ENCODE peak calls at places on chromosome 17, in seven cellular contexts. One of them, this sample, is unnamed.

GRCh38 chr17:30093463-30094147 is 23.0 kb upstream of the NSRP1 start:
- DNase-seq in nephron progenitor cell: peak; percentile 67
- DNase-seq in kidney: no peak
- DNase-seq in AG09309: no peak
- DNase-seq in transverse colon: peak; percentile 22
- DNase-seq in A549: peak; percentile 94
- DNase-seq in sigmoid colon: no peak
- DNase-seq in this sample: peak; percentile 81

GRCh38 chr17:17913695-17914332 is 58.4 kb downstream of the TOM1L2 start:
- DNase-seq in nephron progenitor cell: peak; percentile 67
- DNase-seq in kidney: peak; percentile 90
- DNase-seq in AG09309: peak; percentile 79
- DNase-seq in transverse colon: peak; percentile 88
- DNase-seq in A549: peak; percentile 97
- DNase-seq in sigmoid colon: peak; percentile 92
- DNase-seq in this sample: no peak

GRCh38 chr17:53607475-53607874 is 215.3 kb upstream of the KIF2B start:
- DNase-seq in nephron progenitor cell: no peak
- DNase-seq in kidney: no peak
- DNase-seq in AG09309: no peak
- DNase-seq in transverse colon: no peak
- DNase-seq in A549: no peak
- DNase-seq in sigmoid colon: no peak
- DNase-seq in this sample: no peak

GRCh38 chr17:16013943-16014407 is 14.4 kb downstream of the TTC19 start:
- DNase-seq in nephron progenitor cell: no peak
- DNase-seq in kidney: no peak
- DNase-seq in AG09309: peak; percentile 21
- DNase-seq in transverse colon: no peak
- DNase-seq in A549: peak; percentile 48
- DNase-seq in sigmoid colon: no peak
- DNase-seq in this sample: peak; percentile 43

GRCh38 chr17:15451681-15452080 is 15.7 kb downstream of the CDRT4 start:
- DNase-seq in nephron progenitor cell: no peak
- DNase-seq in kidney: no peak
- DNase-seq in AG09309: no peak
- DNase-seq in transverse colon: no peak
- DNase-seq in A549: no peak
- DNase-seq in sigmoid colon: no peak
- DNase-seq in this sample: no peak

GRCh38 chr17:75459246-75459589 is 2.8 kb downstream of the TMEM94 start:
- DNase-seq in nephron progenitor cell: no peak
- DNase-seq in kidney: no peak
- DNase-seq in AG09309: no peak
- DNase-seq in transverse colon: peak; percentile 37
- DNase-seq in A549: no peak
- DNase-seq in sigmoid colon: no peak
- DNase-seq in this sample: no peak

GRCh38 chr17:81535480-81536298 is 7.5 kb downstream of the FSCN2 start:
- DNase-seq in nephron progenitor cell: no peak
- DNase-seq in kidney: no peak
- DNase-seq in AG09309: no peak
- DNase-seq in transverse colon: no peak
- DNase-seq in A549: no peak
- DNase-seq in sigmoid colon: no peak
- DNase-seq in this sample: no peak

GRCh38 chr17:31052187-31052889 is 42.4 kb upstream of the NF1 start:
- DNase-seq in nephron progenitor cell: no peak
- DNase-seq in kidney: no peak
- DNase-seq in AG09309: peak; percentile 90
- DNase-seq in transverse colon: no peak
- DNase-seq in A549: no peak
- DNase-seq in sigmoid colon: peak; percentile 86
- DNase-seq in this sample: no peak

GRCh38 chr17:17636456-17636855 is 44.8 kb upstream of the RAI1 start:
- DNase-seq in nephron progenitor cell: no peak
- DNase-seq in kidney: peak; percentile 5
- DNase-seq in AG09309: no peak
- DNase-seq in transverse colon: no peak
- DNase-seq in A549: no peak
- DNase-seq in sigmoid colon: no peak
- DNase-seq in this sample: no peak

GRCh38 chr17:40563371-40564052 is 1.8 kb downstream of the CCR7 start:
- DNase-seq in nephron progenitor cell: no peak
- DNase-seq in kidney: no peak
- DNase-seq in AG09309: no peak
- DNase-seq in transverse colon: no peak
- DNase-seq in A549: no peak
- DNase-seq in sigmoid colon: no peak
- DNase-seq in this sample: no peak

GRCh38 chr17:69245617-69246016 is 17.0 kb upstream of the ABCA10 start:
- DNase-seq in nephron progenitor cell: no peak
- DNase-seq in kidney: no peak
- DNase-seq in AG09309: no peak
- DNase-seq in transverse colon: no peak
- DNase-seq in A549: no peak
- DNase-seq in sigmoid colon: no peak
- DNase-seq in this sample: no peak

GRCh38 chr17:72150632-72151460 is 30.0 kb downstream of the SOX9 start:
- DNase-seq in nephron progenitor cell: no peak
- DNase-seq in kidney: no peak
- DNase-seq in AG09309: no peak
- DNase-seq in transverse colon: no peak
- DNase-seq in A549: peak; percentile 71
- DNase-seq in sigmoid colon: no peak
- DNase-seq in this sample: no peak

GRCh38 chr17:60106377-60107059 is 27.8 kb upstream of the HEATR6 start:
- DNase-seq in nephron progenitor cell: no peak
- DNase-seq in kidney: no peak
- DNase-seq in AG09309: no peak
- DNase-seq in transverse colon: no peak
- DNase-seq in A549: no peak
- DNase-seq in sigmoid colon: no peak
- DNase-seq in this sample: no peak

GRCh38 chr17:58556833-58557250 is 42.4 kb upstream of the MTMR4 start:
- DNase-seq in nephron progenitor cell: no peak
- DNase-seq in kidney: no peak
- DNase-seq in AG09309: no peak
- DNase-seq in transverse colon: no peak
- DNase-seq in A549: no peak
- DNase-seq in sigmoid colon: no peak
- DNase-seq in this sample: no peak

GRCh38 chr17:32487460-32488176 is 825 bp downstream of the CDK5R1 start:
- DNase-seq in nephron progenitor cell: peak; percentile 55
- DNase-seq in kidney: peak; percentile 85
- DNase-seq in AG09309: no peak
- DNase-seq in transverse colon: no peak
- DNase-seq in A549: no peak
- DNase-seq in sigmoid colon: no peak
- DNase-seq in this sample: no peak

GRCh38 chr17:45782889-45783592 is 1.1 kb upstream of the CRHR1 start:
- DNase-seq in nephron progenitor cell: peak; percentile 88
- DNase-seq in kidney: no peak
- DNase-seq in AG09309: no peak
- DNase-seq in transverse colon: no peak
- DNase-seq in A549: peak; percentile 76
- DNase-seq in sigmoid colon: no peak
- DNase-seq in this sample: peak; percentile 83

GRCh38 chr17:81387235-81388060 is 7.8 kb upstream of the BAHCC1 start:
- DNase-seq in nephron progenitor cell: peak; percentile 86
- DNase-seq in kidney: peak; percentile 91
- DNase-seq in AG09309: no peak
- DNase-seq in transverse colon: peak; percentile 76
- DNase-seq in A549: peak; percentile 61
- DNase-seq in sigmoid colon: peak; percentile 84
- DNase-seq in this sample: no peak

GRCh38 chr17:38584350-38584925 is 21.3 kb downstream of the SRCIN1 start:
- DNase-seq in nephron progenitor cell: peak; percentile 76
- DNase-seq in kidney: peak; percentile 90
- DNase-seq in AG09309: no peak
- DNase-seq in transverse colon: peak; percentile 73
- DNase-seq in A549: peak; percentile 92
- DNase-seq in sigmoid colon: peak; percentile 78
- DNase-seq in this sample: peak; percentile 78

GRCh38 chr17:59329558-59330313 is 1.7 kb upstream of the YPEL2 start:
- DNase-seq in nephron progenitor cell: peak; percentile 63
- DNase-seq in kidney: no peak
- DNase-seq in AG09309: peak; percentile 63
- DNase-seq in transverse colon: peak; percentile 66
- DNase-seq in A549: peak; percentile 83
- DNase-seq in sigmoid colon: peak; percentile 86
- DNase-seq in this sample: peak; percentile 59

GRCh38 chr17:17313350-17313991 is 10.3 kb downstream of the NT5M start:
- DNase-seq in nephron progenitor cell: peak; percentile 38
- DNase-seq in kidney: peak; percentile 78
- DNase-seq in AG09309: no peak
- DNase-seq in transverse colon: peak; percentile 70
- DNase-seq in A549: peak; percentile 85
- DNase-seq in sigmoid colon: peak; percentile 55
- DNase-seq in this sample: peak; percentile 48

GRCh38 chr17:82837586-82838320 is 2.1 kb downstream of the ZNF750 start:
- DNase-seq in nephron progenitor cell: no peak
- DNase-seq in kidney: no peak
- DNase-seq in AG09309: no peak
- DNase-seq in transverse colon: peak; percentile 65
- DNase-seq in A549: no peak
- DNase-seq in sigmoid colon: peak; percentile 28
- DNase-seq in this sample: no peak

GRCh38 chr17:28193241-28193640 is 125.8 kb upstream of the TMEM97 start:
- DNase-seq in nephron progenitor cell: no peak
- DNase-seq in kidney: no peak
- DNase-seq in AG09309: no peak
- DNase-seq in transverse colon: peak; percentile 21
- DNase-seq in A549: no peak
- DNase-seq in sigmoid colon: peak; percentile 71
- DNase-seq in this sample: no peak
- TF ChIP-seq CTCF in nephron progenitor cell: no peak
- TF ChIP-seq CTCF in kidney: no peak
- TF ChIP-seq CTCF in AG09309: no peak
- TF ChIP-seq CTCF in transverse colon: no peak
- TF ChIP-seq CTCF in A549: no peak
- TF ChIP-seq CTCF in sigmoid colon: no peak
- TF ChIP-seq CTCF in this sample: no peak

GRCh38 chr17:5793899-5794298 is 209.6 kb upstream of the NLRP1 start:
- DNase-seq in nephron progenitor cell: no peak
- DNase-seq in kidney: no peak
- DNase-seq in AG09309: no peak
- DNase-seq in transverse colon: no peak
- DNase-seq in A549: no peak
- DNase-seq in sigmoid colon: no peak
- DNase-seq in this sample: peak; percentile 41

GRCh38 chr17:5797447-5797846 is 213.1 kb upstream of the NLRP1 start:
- DNase-seq in nephron progenitor cell: no peak
- DNase-seq in kidney: no peak
- DNase-seq in AG09309: no peak
- DNase-seq in transverse colon: no peak
- DNase-seq in A549: no peak
- DNase-seq in sigmoid colon: no peak
- DNase-seq in this sample: no peak

GRCh38 chr17:5794881-5795486 is 210.7 kb upstream of the NLRP1 start:
- DNase-seq in nephron progenitor cell: no peak
- DNase-seq in kidney: no peak
- DNase-seq in AG09309: no peak
- DNase-seq in transverse colon: no peak
- DNase-seq in A549: no peak
- DNase-seq in sigmoid colon: no peak
- DNase-seq in this sample: no peak

GRCh38 chr17:5789443-5789842 is 205.1 kb upstream of the NLRP1 start:
- DNase-seq in nephron progenitor cell: peak; percentile 41
- DNase-seq in kidney: no peak
- DNase-seq in AG09309: no peak
- DNase-seq in transverse colon: no peak
- DNase-seq in A549: no peak
- DNase-seq in sigmoid colon: no peak
- DNase-seq in this sample: no peak

DNA sequence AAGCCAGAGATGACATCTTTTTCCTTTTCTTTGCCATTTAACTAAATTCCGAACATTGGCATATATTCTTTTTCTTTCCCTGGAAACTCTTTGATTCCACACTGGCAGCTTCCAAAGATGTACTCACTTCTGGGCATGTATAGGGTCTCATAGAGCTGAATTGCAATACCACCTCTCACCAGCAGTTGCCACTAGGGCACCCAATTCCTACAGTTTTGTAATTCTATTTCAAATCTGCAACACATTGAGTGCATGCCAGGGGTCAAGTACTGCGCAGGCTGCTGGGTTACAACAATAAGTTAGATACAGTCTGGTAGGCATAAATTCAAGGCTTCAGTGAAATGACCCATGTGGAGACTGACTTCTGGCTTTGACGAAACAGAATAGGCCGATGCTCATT is 208.8 kb upstream of the NLRP1 start:
- DNase-seq in nephron progenitor cell: no peak
- DNase-seq in kidney: no peak
- DNase-seq in AG09309: no peak
- DNase-seq in transverse colon: no peak
- DNase-seq in A549: no peak
- DNase-seq in sigmoid colon: no peak
- DNase-seq in this sample: no peak
- TF ChIP-seq CTCF in nephron progenitor cell: no peak
- TF ChIP-seq CTCF in kidney: no peak
- TF ChIP-seq CTCF in AG09309: no peak
- TF ChIP-seq CTCF in transverse colon: no peak
- TF ChIP-seq CTCF in A549: no peak
- TF ChIP-seq CTCF in sigmoid colon: no peak
- TF ChIP-seq CTCF in this sample: peak; percentile 63

GRCh38 chr17:37489197-37490001 is at the start of gene DUSP14:
- DNase-seq in nephron progenitor cell: peak; percentile 85
- DNase-seq in kidney: peak; percentile 91
- DNase-seq in AG09309: no peak
- DNase-seq in transverse colon: peak; percentile 81
- DNase-seq in A549: peak; percentile 90
- DNase-seq in sigmoid colon: peak; percentile 91
- DNase-seq in this sample: peak; percentile 77
- TF ChIP-seq CTCF in nephron progenitor cell: no peak
- TF ChIP-seq CTCF in kidney: no peak
- TF ChIP-seq CTCF in AG09309: peak; percentile 10
- TF ChIP-seq CTCF in transverse colon: no peak
- TF ChIP-seq CTCF in A549: no peak
- TF ChIP-seq CTCF in sigmoid colon: no peak
- TF ChIP-seq CTCF in this sample: no peak

GRCh38 chr17:65385726-65386125 is 175.7 kb downstream of the AXIN2 start:
- DNase-seq in nephron progenitor cell: no peak
- DNase-seq in kidney: no peak
- DNase-seq in AG09309: no peak
- DNase-seq in transverse colon: no peak
- DNase-seq in A549: no peak
- DNase-seq in sigmoid colon: no peak
- DNase-seq in this sample: no peak

GRCh38 chr17:65385071-65385470 is 176.4 kb downstream of the AXIN2 start:
- DNase-seq in nephron progenitor cell: no peak
- DNase-seq in kidney: no peak
- DNase-seq in AG09309: no peak
- DNase-seq in transverse colon: no peak
- DNase-seq in A549: no peak
- DNase-seq in sigmoid colon: no peak
- DNase-seq in this sample: no peak

DNA sequence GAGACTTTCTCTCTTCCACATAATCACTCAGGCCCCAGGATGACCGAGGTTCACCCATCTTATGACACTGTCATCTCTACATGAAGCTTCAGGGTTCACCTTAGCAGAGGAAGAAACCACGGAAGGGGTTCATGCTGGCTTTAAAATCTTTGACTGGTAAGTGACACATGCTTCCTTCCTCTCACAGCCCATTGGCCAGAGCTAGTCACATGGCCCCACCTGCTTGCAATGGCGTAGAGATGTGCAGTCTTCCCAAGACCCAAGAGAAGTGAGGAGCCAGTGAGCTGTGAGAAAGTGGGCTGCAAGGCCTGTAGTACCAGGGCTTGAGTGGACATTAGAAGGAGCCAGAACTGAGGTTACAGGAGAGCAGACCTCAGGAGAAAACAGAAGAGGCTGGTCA is 180.3 kb downstream of the AXIN2 start:
- DNase-seq in nephron progenitor cell: no peak
- DNase-seq in kidney: no peak
- DNase-seq in AG09309: no peak
- DNase-seq in transverse colon: no peak
- DNase-seq in A549: no peak
- DNase-seq in sigmoid colon: no peak
- DNase-seq in this sample: no peak
- TF ChIP-seq CTCF in nephron progenitor cell: no peak
- TF ChIP-seq CTCF in kidney: no peak
- TF ChIP-seq CTCF in AG09309: no peak
- TF ChIP-seq CTCF in transverse colon: no peak
- TF ChIP-seq CTCF in A549: no peak
- TF ChIP-seq CTCF in sigmoid colon: no peak
- TF ChIP-seq CTCF in this sample: no peak